ENCODE peak calls at places on chromosomes 13 and 19, in six cellular contexts. N, H, B, V, F and J are unnamed samples.

GRCh38 chr19:2291185-2291751 is 9.3 kb upstream of the PEAK3 start:
- DNase-seq in V (no peak), B (no peak), F (no peak), N (no peak), H (no peak), J (peak)

GRCh38 chr19:37855098-37855497 is 51.3 kb downstream of the WDR87 start:
- DNase-seq in H (no peak), B (peak), F (no peak), N (peak), V (no peak), J (peak)

GRCh38 chr13:95038949-95039348 is 262.3 kb downstream of the ABCC4 start:
- DNase-seq in B (no peak), H (no peak), F (no peak), V (no peak), N (no peak), J (no peak)

GRCh38 chr13:114110091-114110829 is 22.2 kb downstream of the RASA3 start:
- DNase-seq in H (no peak), B (peak), V (peak), N (no peak), F (no peak), J (peak)

GRCh38 chr19:49929121-49929610 is at the start of the genes ATF5 and NUP62:
- DNase-seq in N (peak), V (peak), B (peak), F (peak), H (peak), J (peak)

GRCh38 chr19:7617172-7617571 is 12.2 kb downstream of the XAB2 start:
- DNase-seq in F (no peak), B (no peak), N (no peak), V (no peak), H (no peak), J (peak)

GRCh38 chr19:12156254-12157058 is at the start of gene ZNF625:
- DNase-seq in V (peak), H (peak), B (peak), N (peak), F (peak), J (peak)

GRCh38 chr19:5213667-5214066 is 126.9 kb downstream of the PTPRS start:
- DNase-seq in H (no peak), N (no peak), B (no peak), V (no peak), F (no peak), J (no peak)

GRCh38 chr19:58555920-58556632 is 1.2 kb upstream of the CHMP2A start:
- DNase-seq in V (no peak), B (no peak), N (no peak), H (no peak), F (peak), J (peak)

GRCh38 chr13:71979616-71980015 is 112.6 kb upstream of the DACH1 start:
- DNase-seq in N (no peak), F (no peak), H (no peak), V (no peak), B (no peak), J (no peak)

GRCh38 chr19:56725829-56726424 is 54.4 kb upstream of the ZNF835 start:
- DNase-seq in V (no peak), H (no peak), B (no peak), N (no peak), F (no peak), J (no peak)

GRCh38 chr19:3035542-3036118 is 6.5 kb upstream of the TLE2 start:
- DNase-seq in V (peak), B (peak), F (peak), N (peak), H (peak), J (peak)